ENCODE peak calls at places on chromosome 11, in nine cellular contexts. C is ovary, A is thyroid gland, W is endothelial cell, G is lower leg skin, U is body of pancreas, R is cardiac fibroblast, H is endothelial cell of umbilical vein, M is psoas muscle. K is an unnamed sample.
A peak's percentile ranks its signal among the peaks of the same experiment; 100 is the strongest.

GRCh38 chr11:35927730-35928129 is 16.1 kb upstream of the LDLRAD3 start:
- DNase-seq in H (no peak), C (peak; percentile 27), U (peak; percentile 86), W (no peak), M (peak; percentile 87), A (peak; percentile 13), R (peak; percentile 92), G (peak; percentile 90), K (no peak)

GRCh38 chr11:66543263-66544107 is 2.4 kb downstream of the ZDHHC24 start:
- DNase-seq in G (no peak), W (peak; percentile 63), A (peak; percentile 15), U (peak; percentile 28), C (peak; percentile 67), M (no peak), H (peak; percentile 91), R (peak; percentile 43), K (peak; percentile 48)

GRCh38 chr11:75453916-75454655 is 21.1 kb upstream of the KLHL35 start:
- DNase-seq in G (no peak), R (peak; percentile 28), U (no peak), W (no peak), A (peak; percentile 78), M (peak; percentile 45), C (no peak), H (no peak), K (no peak)

GRCh38 chr11:73262851-73263495 is 9.2 kb upstream of the P2RY6 start:
- DNase-seq in M (no peak), W (no peak), A (no peak), G (no peak), C (no peak), U (no peak), R (peak; percentile 80), H (no peak), K (no peak)

GRCh38 chr11:72321381-72321996 is 77.5 kb upstream of the PHOX2A start:
- DNase-seq in A (no peak), M (no peak), W (no peak), G (no peak), U (no peak), R (peak; percentile 55), H (peak; percentile 45), C (no peak), K (no peak)

GRCh38 chr11:85869776-85870175 is 14.6 kb downstream of the CCDC83 start:
- DNase-seq in R (no peak), H (no peak), C (no peak), G (no peak), W (no peak), U (no peak), A (no peak), M (no peak), K (no peak)

GRCh38 chr11:69048056-69048717 is 545 bp upstream of the TPCN2 start:
- DNase-seq in U (no peak), A (no peak), H (no peak), C (no peak), G (no peak), R (peak; percentile 24), M (no peak), W (no peak), K (no peak)

GRCh38 chr11:3879216-3879966 is 23.9 kb downstream of the STIM1 start:
- DNase-seq in A (no peak), R (no peak), H (no peak), W (no peak), M (no peak), U (no peak), G (no peak), C (no peak), K (no peak)

GRCh38 chr11:38950882-38951281 is 2352.8 kb upstream of the RAG2 start:
- DNase-seq in G (no peak), A (no peak), H (no peak), W (no peak), M (no peak), C (no peak), R (no peak), U (no peak), K (no peak)

GRCh38 chr11:75307058-75307457 is 44.4 kb downstream of the ARRB1 start:
- DNase-seq in W (no peak), R (no peak), C (no peak), G (no peak), U (no peak), A (no peak), H (no peak), M (no peak), K (no peak)

GRCh38 chr11:132941024-132941646 is 591.2 kb downstream of the OPCML start:
- DNase-seq in G (no peak), C (no peak), U (no peak), W (peak; percentile 37), R (peak; percentile 55), H (peak; percentile 19), M (no peak), A (peak; percentile 19), K (no peak)

GRCh38 chr11:123304828-123305530 is 109.9 kb upstream of the CLMP start:
- DNase-seq in U (no peak), W (no peak), R (no peak), G (no peak), A (peak; percentile 73), C (no peak), M (no peak), H (no peak), K (no peak)

GRCh38 chr11:4539603-4540219 is 5.3 kb upstream of the OR52M1 start:
- DNase-seq in H (peak; percentile 51), U (peak; percentile 59), A (peak; percentile 62), C (peak; percentile 67), W (peak; percentile 59), R (peak; percentile 55), M (peak; percentile 20), G (peak; percentile 34), K (peak; percentile 27)

GRCh38 chr11:17541330-17541885 is 2.8 kb downstream of the USH1C start:
- DNase-seq in U (no peak), M (no peak), C (no peak), G (no peak), R (no peak), A (no peak), H (no peak), W (no peak), K (no peak)

GRCh38 chr11:90113541-90113940 is 20.9 kb upstream of the NAALAD2 start:
- DNase-seq in R (peak; percentile 18), H (peak; percentile 20), W (no peak), A (no peak), G (no peak), M (no peak), C (no peak), U (no peak), K (no peak)
- TF ChIP-seq CTCF in R (peak; percentile 16), H (peak; percentile 15), W (peak; percentile 70), A (no peak), G (no peak), M (peak; percentile 26), C (no peak), U (no peak), K (peak; percentile 63)

GRCh38 chr11:14538271-14538925 is 18.2 kb upstream of the PSMA1 start:
- DNase-seq in H (no peak), U (no peak), A (no peak), R (no peak), G (no peak), M (no peak), C (no peak), W (no peak), K (no peak)

GRCh38 chr11:14538926-14539554 is 18.9 kb upstream of the PSMA1 start:
- DNase-seq in M (no peak), R (no peak), W (no peak), H (no peak), A (no peak), G (no peak), U (no peak), C (no peak), K (no peak)

GRCh38 chr11:14542384-14542783 is 22.2 kb upstream of the PSMA1 start:
- DNase-seq in U (no peak), W (no peak), M (no peak), A (no peak), H (peak; percentile 37), R (no peak), G (no peak), C (no peak), K (no peak)

GRCh38 chr11:14541180-14541579 is 21.0 kb upstream of the PSMA1 start:
- DNase-seq in W (no peak), G (no peak), H (no peak), U (peak; percentile 30), R (peak; percentile 27), C (no peak), M (no peak), A (no peak), K (no peak)

DNA sequence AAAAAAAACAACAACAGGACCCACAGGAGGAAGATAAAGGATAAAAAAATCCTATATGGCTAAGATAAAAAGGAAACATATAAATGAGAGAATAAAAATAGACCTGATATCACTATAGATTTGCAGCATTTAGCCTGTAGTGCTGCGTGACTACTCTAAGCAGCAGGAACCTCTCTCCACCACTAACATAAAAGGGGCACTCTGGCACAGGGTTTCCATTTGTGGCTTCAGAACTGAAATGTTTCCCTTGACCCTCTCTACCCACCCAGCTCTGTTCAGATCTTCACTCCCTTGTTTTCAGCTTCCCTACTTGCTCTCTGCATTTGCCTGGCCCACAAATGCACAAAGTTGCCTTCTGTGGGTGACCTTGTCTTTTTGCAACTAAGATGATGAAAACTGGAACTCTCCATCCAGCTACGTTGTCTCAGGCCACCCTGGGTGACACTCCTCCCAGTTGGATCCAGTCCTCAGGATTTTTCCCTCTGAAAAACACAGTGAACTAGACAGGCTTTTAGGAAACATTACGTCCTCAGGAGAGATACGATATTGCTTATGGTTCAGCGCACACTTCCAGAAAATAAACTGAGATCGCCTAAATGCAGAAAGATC is 19.8 kb upstream of the PSMA1 start:
- DNase-seq in W (no peak), U (no peak), H (no peak), R (no peak), G (no peak), A (no peak), C (no peak), M (no peak), K (no peak)
- TF ChIP-seq CTCF in W (no peak), U (no peak), H (no peak), R (no peak), G (no peak), A (no peak), C (no peak), M (no peak), K (no peak)

GRCh38 chr11:121104223-121104831 is 3.3 kb downstream of the TECTA start:
- DNase-seq in G (no peak), H (no peak), M (peak; percentile 26), C (no peak), A (no peak), R (no peak), U (no peak), W (peak; percentile 11), K (no peak)
- TF ChIP-seq CTCF in G (no peak), H (no peak), M (no peak), C (no peak), A (no peak), R (peak; percentile 24), U (no peak), W (peak; percentile 38), K (peak; percentile 23)

DNA sequence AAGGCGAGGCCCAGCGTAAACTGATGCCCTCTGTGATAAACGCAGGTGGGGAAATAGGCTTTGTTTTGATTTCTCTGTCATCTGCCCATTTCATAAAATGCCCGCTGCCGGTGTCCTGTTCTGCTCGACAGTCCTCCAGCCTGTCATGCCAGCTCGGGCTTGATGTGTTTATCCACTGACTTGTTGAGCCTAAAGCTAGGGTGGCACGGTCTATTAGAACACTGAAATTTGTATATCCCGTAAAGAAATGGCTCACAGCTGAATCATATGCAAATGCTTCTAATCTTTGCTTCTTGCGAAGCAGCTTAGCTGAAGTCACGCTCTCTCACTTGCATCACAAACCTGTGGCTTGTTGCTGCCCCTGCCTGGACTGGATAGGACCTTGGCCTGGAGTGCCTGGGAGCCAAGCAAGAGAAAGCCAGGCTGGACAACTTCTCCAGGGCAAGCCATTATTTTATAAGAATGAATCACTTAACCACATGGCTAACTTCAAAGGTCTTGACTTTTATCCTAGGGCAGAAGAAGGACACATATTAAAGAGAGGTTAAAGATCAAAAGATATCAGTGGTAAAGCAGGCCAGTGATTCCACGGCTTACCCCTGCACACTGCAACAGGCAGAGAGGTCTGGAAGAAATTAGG is 33.1 kb downstream of the EHF start:
- DNase-seq in C (no peak), M (peak; percentile 58), A (no peak), G (peak; percentile 49), U (peak; percentile 86), W (no peak), R (peak; percentile 98), H (no peak), K (no peak)
- TF ChIP-seq CTCF in C (no peak), M (no peak), A (no peak), G (no peak), U (peak; percentile 47), W (no peak), R (no peak), H (no peak), K (no peak)